ENCODE peak calls at places on chromosome 12, in four cellular contexts. L is naive thymus-derived CD4-positive, alpha-beta T cell; Y is pancreas; M is CD4-positive, alpha-beta memory T cell. U is an unnamed sample.

GRCh38 chr12:57852620-57853509 is 6.3 kb upstream of the CTDSP2 start:
- DNase-seq in L (no peak), M (no peak), Y (no peak), U (no peak)

GRCh38 chr12:22333186-22333745 is 1.2 kb downstream of the ST8SIA1 start:
- DNase-seq in Y (no peak), L (no peak), M (peak), U (no peak)

GRCh38 chr12:80551897-80552296 is 107.9 kb downstream of the PTPRQ start:
- DNase-seq in L (no peak), M (no peak), Y (no peak), U (no peak)

GRCh38 chr12:24903305-24904088 is 45.4 kb downstream of the BCAT1 start:
- DNase-seq in Y (no peak), L (no peak), M (no peak), U (peak)

GRCh38 chr12:105773501-105773900 is 365.3 kb downstream of the NUAK1 start:
- DNase-seq in L (no peak), M (no peak), Y (no peak), U (peak)

GRCh38 chr12:45339035-45339434 is 123.1 kb downstream of the ANO6 start:
- DNase-seq in M (no peak), Y (no peak), L (no peak), U (no peak)

GRCh38 chr12:57738661-57739237 is at the start of gene AGAP2:
- DNase-seq in L (no peak), Y (no peak), M (no peak), U (peak)

GRCh38 chr12:59322473-59322872 is 273.4 kb upstream of the SLC16A7 start:
- DNase-seq in L (no peak), M (no peak), Y (no peak), U (peak)

GRCh38 chr12:4918950-4919660 is 9.4 kb downstream of the KCNA1 start:
- DNase-seq in M (no peak), Y (no peak), L (no peak), U (no peak)

GRCh38 chr12:74619886-74620285 is 82.3 kb downstream of the ATXN7L3B start:
- DNase-seq in M (no peak), L (no peak), Y (no peak), U (no peak)

GRCh38 chr12:74626397-74626796 is 88.8 kb downstream of the ATXN7L3B start:
- DNase-seq in L (no peak), M (no peak), Y (no peak), U (no peak)

GRCh38 chr12:74620932-74621331 is 83.3 kb downstream of the ATXN7L3B start:
- DNase-seq in M (no peak), Y (no peak), L (no peak), U (no peak)

DNA sequence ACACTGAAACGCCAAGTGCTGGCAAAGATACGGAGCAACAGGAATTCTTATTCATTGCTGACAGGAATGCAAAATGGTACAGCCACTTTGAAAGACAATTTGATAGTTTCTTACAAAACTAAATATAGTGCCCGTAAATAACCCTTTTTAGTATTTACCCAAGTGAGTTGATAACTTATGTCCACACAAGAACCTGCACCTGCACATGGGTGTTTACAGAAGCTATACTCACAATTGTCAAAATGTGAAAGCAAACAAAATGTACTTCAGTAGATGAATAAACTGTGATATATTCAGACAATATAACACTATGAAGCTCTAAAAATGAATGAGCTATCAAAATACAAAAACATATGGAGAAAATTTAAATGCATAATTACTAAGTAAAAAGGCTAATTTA is 86.6 kb downstream of the ATXN7L3B start:
- DNase-seq in Y (no peak), M (no peak), L (no peak), U (no peak)
- H3K27ac ChIP-seq in Y (no peak), M (no peak), L (no peak), U (no peak)

GRCh38 chr12:86774841-86775386 is 518.7 kb upstream of the MGAT4C start:
- DNase-seq in L (no peak), Y (no peak), M (no peak), U (no peak)
- H3K27ac ChIP-seq in L (no peak), Y (no peak), M (no peak), U (no peak)

DNA sequence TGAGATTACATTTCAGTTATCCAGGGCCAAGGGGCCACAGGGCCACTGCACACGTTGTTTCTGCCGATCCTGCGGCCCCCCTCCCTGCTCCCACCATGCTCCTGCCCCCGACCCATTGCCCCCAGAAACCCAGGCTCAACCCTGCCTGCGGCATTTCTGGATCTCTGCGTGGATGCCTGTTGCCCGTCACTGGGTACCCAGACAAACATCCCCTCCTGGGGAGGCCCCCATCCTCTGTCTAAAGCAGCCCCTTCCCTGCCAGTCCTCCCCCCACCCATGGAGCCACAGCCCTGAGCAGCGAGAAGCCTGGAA is 326.4 kb upstream of the SFSWAP start:
- DNase-seq in Y (no peak), L (no peak), M (no peak), U (no peak)
- H3K27ac ChIP-seq in Y (no peak), L (no peak), M (no peak), U (no peak)

GRCh38 chr12:116666305-116666673 is 71.6 kb downstream of the SPRING1 start:
- DNase-seq in M (no peak), Y (no peak), L (no peak), U (no peak)
- H3K27ac ChIP-seq in M (no peak), Y (no peak), L (no peak), U (no peak)

GRCh38 chr12:132156145-132156709 is 12.0 kb downstream of the NOC4L start:
- DNase-seq in Y (no peak), M (no peak), L (no peak), U (no peak)
- H3K27ac ChIP-seq in Y (no peak), M (no peak), L (no peak), U (no peak)

GRCh38 chr12:104177663-104178501 is 37.7 kb upstream of the TXNRD1 start:
- DNase-seq in L (no peak), M (no peak), Y (peak), U (no peak)
- H3K27ac ChIP-seq in L (no peak), M (no peak), Y (no peak), U (no peak)

DNA sequence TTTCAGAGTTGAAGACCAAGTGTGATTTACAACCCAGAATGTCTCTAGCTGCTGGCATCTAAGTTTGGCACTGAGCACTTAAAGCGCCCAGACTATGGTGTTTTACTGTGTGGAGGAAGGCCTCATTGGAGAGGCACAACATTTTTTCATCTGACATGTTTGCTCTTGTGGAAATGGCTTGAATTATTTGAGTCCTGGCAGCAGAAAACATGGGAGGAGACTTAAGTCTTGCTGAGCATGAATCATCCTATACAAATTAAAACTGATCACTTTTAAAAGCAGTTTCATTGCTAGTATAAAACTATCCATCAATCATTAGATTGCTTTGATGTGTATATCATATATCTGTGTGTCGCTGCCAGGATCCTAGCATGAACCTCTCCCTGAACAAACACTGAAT is 85.9 kb upstream of the REP15 start:
- DNase-seq in Y (no peak), L (no peak), M (no peak), U (no peak)
- H3K27ac ChIP-seq in Y (no peak), L (no peak), M (no peak), U (no peak)

GRCh38 chr12:109290061-109290460 is 19.0 kb downstream of the FOXN4 start:
- DNase-seq in M (no peak), Y (no peak), L (no peak), U (no peak)

GRCh38 chr12:109292342-109292711 is 16.8 kb downstream of the FOXN4 start:
- DNase-seq in Y (no peak), L (no peak), M (no peak), U (no peak)

GRCh38 chr12:109293106-109293505 is 16.0 kb downstream of the FOXN4 start:
- DNase-seq in M (no peak), L (no peak), Y (no peak), U (no peak)

GRCh38 chr12:109291117-109291516 is 18.0 kb downstream of the FOXN4 start:
- DNase-seq in M (no peak), L (no peak), Y (no peak), U (no peak)

DNA sequence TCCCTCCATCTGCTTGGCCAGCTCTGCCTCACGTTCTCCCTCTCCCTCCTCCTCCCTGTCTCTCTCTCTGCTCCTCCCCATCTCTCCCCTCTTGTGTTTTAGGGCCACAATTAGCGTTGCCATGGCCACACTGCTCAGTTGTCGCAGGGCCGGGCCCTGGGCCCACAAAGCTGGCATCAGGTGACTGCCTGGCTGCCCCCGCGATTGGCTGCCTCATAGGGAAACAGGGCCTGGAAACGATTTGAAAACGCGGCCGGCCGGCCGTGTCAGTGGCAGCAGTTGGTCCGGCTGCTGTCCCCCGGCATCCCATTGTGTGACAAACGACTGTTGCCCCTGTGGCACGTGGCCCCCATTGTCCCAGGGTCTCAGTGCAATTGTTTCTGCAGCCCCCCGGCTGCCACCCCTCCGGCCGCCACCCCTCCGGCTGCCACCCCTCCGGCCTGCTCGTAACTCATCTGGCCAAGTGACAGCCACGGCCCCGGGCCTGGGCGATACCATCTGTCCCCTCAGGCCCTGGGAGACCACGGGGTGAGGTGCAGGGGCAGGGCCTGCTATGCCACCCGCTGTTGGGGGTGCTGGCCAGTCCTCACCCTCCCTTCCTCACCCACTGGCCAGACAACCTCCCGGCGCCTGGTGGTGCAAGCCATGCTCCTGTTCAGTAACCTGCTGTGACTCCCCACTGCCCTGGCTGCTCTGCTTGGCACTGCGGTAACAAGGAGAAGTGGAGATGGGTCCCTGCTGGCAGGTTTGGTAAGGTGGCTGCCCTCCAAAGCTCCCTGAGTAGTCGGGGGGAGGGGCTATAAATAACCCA is 17.3 kb downstream of the FOXN4 start:
- DNase-seq in M (no peak), Y (no peak), L (no peak), U (peak)
- H3K27ac ChIP-seq in M (no peak), Y (no peak), L (no peak), U (peak)

U was measured in substantia nigra.